ENCODE peak calls at places on chromosomes 4 and X, in four cellular contexts. I is caudate nucleus, J is AG04450, B is NB4. Q is an unnamed sample.

GRCh38 chr4:149911995-149912394 is 96.4 kb upstream of the IQCM start:
- DNase-seq in I (no peak), J (no peak), B (no peak), Q (no peak)

GRCh38 chr4:95963456-95963855 is 123.6 kb downstream of the PDHA2 start:
- DNase-seq in I (no peak), J (no peak), B (no peak), Q (no peak)

GRCh38 chr4:113979157-113979972 is at the start of gene ARSJ:
- DNase-seq in I (peak; percentile 26), J (peak; percentile 65), B (no peak), Q (peak; percentile 14)

GRCh38 chrX:106726485-106727437 is at the start of gene RNF128:
- DNase-seq in I (peak; percentile 50), J (no peak), B (no peak), Q (peak; percentile 31)

GRCh38 chrX:63050225-63050624 is 300.9 kb downstream of the SPIN4 start:
- DNase-seq in I (no peak), J (no peak), B (peak; percentile 18), Q (no peak)

GRCh38 chrX:70554081-70554480 is 109.4 kb downstream of the DLG3 start:
- DNase-seq in I (no peak), J (no peak), B (peak; percentile 25), Q (no peak)

GRCh38 chrX:130775849-130776248 is 127.2 kb downstream of the ENOX2 start:
- DNase-seq in I (no peak), J (no peak), B (no peak), Q (no peak)

GRCh38 chr4:139815646-139816601 is 150.3 kb downstream of the MGST2 start:
- DNase-seq in I (no peak), J (peak; percentile 42), B (peak; percentile 87), Q (no peak)

GRCh38 chr4:87732033-87732770 is 67.2 kb upstream of the IBSP start:
- DNase-seq in I (no peak), J (no peak), B (peak; percentile 20), Q (no peak)

GRCh38 chr4:3533421-3533820 is 1.2 kb upstream of the LRPAP1 start:
- DNase-seq in I (no peak), J (no peak), B (no peak), Q (no peak)

GRCh38 chr4:33067221-33067620 is 2347.1 kb downstream of the PCDH7 start:
- DNase-seq in I (no peak), J (no peak), B (no peak), Q (no peak)

GRCh38 chrX:72208126-72208525 is 26.6 kb downstream of the PIN4 start:
- DNase-seq in I (no peak), J (no peak), B (no peak), Q (no peak)

GRCh38 chr4:146368209-146368608 is 153.5 kb downstream of the SLC10A7 start:
- DNase-seq in I (no peak), J (no peak), B (no peak), Q (no peak)

GRCh38 chrX:109830704-109831206 is 97.7 kb upstream of the ACSL4 start:
- DNase-seq in I (no peak), J (peak; percentile 34), B (peak; percentile 72), Q (no peak)

GRCh38 chr4:73742776-73743175 is 2.4 kb downstream of the CXCL8 start:
- DNase-seq in I (no peak), J (no peak), B (no peak), Q (no peak)

GRCh38 chr4:177005801-177006230 is 213.1 kb upstream of the VEGFC start:
- DNase-seq in I (no peak), J (peak; percentile 30), B (peak; percentile 66), Q (no peak)

GRCh38 chr4:86957214-86957613 is 22.4 kb downstream of the AFF1 start:
- DNase-seq in I (no peak), J (no peak), B (peak; percentile 39), Q (no peak)

GRCh38 chr4:2714071-2714770 is 41.9 kb downstream of the TNIP2 start:
- DNase-seq in I (peak; percentile 21), J (no peak), B (no peak), Q (peak; percentile 26)

GRCh38 chr4:169045862-169046584 is 36.0 kb upstream of the CBR4 start:
- DNase-seq in I (no peak), J (no peak), B (no peak), Q (no peak)

GRCh38 chrX:40083979-40084359 is 13.8 kb downstream of the BCOR start:
- DNase-seq in I (no peak), J (no peak), B (no peak), Q (no peak)

GRCh38 chr4:71125137-71125536 is 131.7 kb downstream of the DCK start:
- DNase-seq in I (no peak), J (no peak), B (no peak), Q (no peak)

GRCh38 chr4:105630670-105631655 is 77.5 kb downstream of the INTS12 start:
- DNase-seq in I (no peak), J (no peak), B (no peak), Q (no peak)

GRCh38 chr4:167114416-167114971 is 119.8 kb downstream of the SPOCK3 start:
- DNase-seq in I (no peak), J (no peak), B (no peak), Q (no peak)